ENCODE peak calls at places on chromosomes 4 and X, in seven cellular contexts. One of them, this sample, is unnamed.

GRCh38 chr4:47239649-47240048 is 208.3 kb downstream of the GABRB1 start:
- DNase-seq in SK-N-SH: no peak
- DNase-seq in A549: no peak
- DNase-seq in suprapubic skin: no peak
- DNase-seq in HepG2: no peak
- DNase-seq in ovary: no peak
- DNase-seq in tibial nerve: no peak
- DNase-seq in this sample: peak

GRCh38 chr4:11471613-11472012 is 42.9 kb upstream of the HS3ST1 start:
- DNase-seq in SK-N-SH: no peak
- DNase-seq in A549: no peak
- DNase-seq in suprapubic skin: no peak
- DNase-seq in HepG2: no peak
- DNase-seq in ovary: no peak
- DNase-seq in tibial nerve: no peak
- DNase-seq in this sample: peak

GRCh38 chrX:143664302-143664701 is 28.4 kb upstream of the SLITRK4 start:
- DNase-seq in SK-N-SH: peak
- DNase-seq in A549: peak
- DNase-seq in suprapubic skin: no peak
- DNase-seq in HepG2: no peak
- DNase-seq in ovary: no peak
- DNase-seq in tibial nerve: no peak
- DNase-seq in this sample: no peak

GRCh38 chrX:108537005-108537404 is 97.4 kb downstream of the COL4A5 start:
- DNase-seq in SK-N-SH: peak
- DNase-seq in A549: peak
- DNase-seq in suprapubic skin: no peak
- DNase-seq in HepG2: peak
- DNase-seq in ovary: no peak
- DNase-seq in tibial nerve: no peak
- DNase-seq in this sample: no peak

GRCh38 chr4:98544818-98545399 is 113.5 kb downstream of the TSPAN5 start:
- DNase-seq in SK-N-SH: no peak
- DNase-seq in A549: no peak
- DNase-seq in suprapubic skin: no peak
- DNase-seq in HepG2: no peak
- DNase-seq in ovary: no peak
- DNase-seq in tibial nerve: no peak
- DNase-seq in this sample: no peak

GRCh38 chr4:128068927-128069326 is 7.8 kb downstream of the LARP1B start:
- DNase-seq in SK-N-SH: peak
- DNase-seq in A549: peak
- DNase-seq in suprapubic skin: no peak
- DNase-seq in HepG2: peak
- DNase-seq in ovary: no peak
- DNase-seq in tibial nerve: no peak
- DNase-seq in this sample: no peak

GRCh38 chr4:90419124-90419711 is 292.0 kb downstream of the CCSER1 start:
- DNase-seq in SK-N-SH: peak
- DNase-seq in A549: peak
- DNase-seq in suprapubic skin: no peak
- DNase-seq in HepG2: peak
- DNase-seq in ovary: no peak
- DNase-seq in tibial nerve: no peak
- DNase-seq in this sample: no peak

GRCh38 chr4:83231620-83232056 is 53.0 kb downstream of the COQ2 start:
- DNase-seq in SK-N-SH: no peak
- DNase-seq in A549: no peak
- DNase-seq in suprapubic skin: no peak
- DNase-seq in HepG2: peak
- DNase-seq in ovary: no peak
- DNase-seq in tibial nerve: no peak
- DNase-seq in this sample: no peak

GRCh38 chr4:7928711-7929505 is 10.8 kb downstream of the AFAP1 start:
- DNase-seq in SK-N-SH: peak
- DNase-seq in A549: no peak
- DNase-seq in suprapubic skin: peak
- DNase-seq in HepG2: peak
- DNase-seq in ovary: no peak
- DNase-seq in tibial nerve: no peak
- DNase-seq in this sample: peak

GRCh38 chr4:122603156-122603574 is 17.7 kb downstream of the IL21 start:
- DNase-seq in SK-N-SH: no peak
- DNase-seq in A549: no peak
- DNase-seq in suprapubic skin: no peak
- DNase-seq in HepG2: no peak
- DNase-seq in ovary: no peak
- DNase-seq in tibial nerve: no peak
- DNase-seq in this sample: no peak

GRCh38 chr4:122604146-122604545 is 16.7 kb downstream of the IL21 start:
- DNase-seq in SK-N-SH: no peak
- DNase-seq in A549: no peak
- DNase-seq in suprapubic skin: no peak
- DNase-seq in HepG2: no peak
- DNase-seq in ovary: no peak
- DNase-seq in tibial nerve: no peak
- DNase-seq in this sample: no peak

GRCh38 chr4:122606364-122607043 is 14.4 kb downstream of the IL21 start:
- DNase-seq in SK-N-SH: no peak
- DNase-seq in A549: no peak
- DNase-seq in suprapubic skin: no peak
- DNase-seq in HepG2: no peak
- DNase-seq in ovary: no peak
- DNase-seq in tibial nerve: no peak
- DNase-seq in this sample: no peak

GRCh38 chr4:122602277-122603142 is 18.4 kb downstream of the IL21 start:
- DNase-seq in SK-N-SH: peak
- DNase-seq in A549: peak
- DNase-seq in suprapubic skin: no peak
- DNase-seq in HepG2: peak
- DNase-seq in ovary: no peak
- DNase-seq in tibial nerve: no peak
- DNase-seq in this sample: no peak
- H3K4me3 ChIP-seq in SK-N-SH: peak
- H3K4me3 ChIP-seq in A549: peak
- H3K4me3 ChIP-seq in suprapubic skin: no peak
- H3K4me3 ChIP-seq in HepG2: no peak
- H3K4me3 ChIP-seq in ovary: no peak
- H3K4me3 ChIP-seq in tibial nerve: no peak
- H3K4me3 ChIP-seq in this sample: no peak

GRCh38 chrX:49186125-49187027 is at the start of gene PRICKLE3:
- DNase-seq in SK-N-SH: no peak
- DNase-seq in A549: peak
- DNase-seq in suprapubic skin: peak
- DNase-seq in HepG2: peak
- DNase-seq in ovary: peak
- DNase-seq in tibial nerve: peak
- DNase-seq in this sample: peak
- TF ChIP-seq EP300 in SK-N-SH: no peak
- TF ChIP-seq EP300 in A549: no peak
- TF ChIP-seq EP300 in suprapubic skin: no peak
- TF ChIP-seq EP300 in HepG2: no peak
- TF ChIP-seq EP300 in ovary: no peak
- TF ChIP-seq EP300 in tibial nerve: peak
- TF ChIP-seq EP300 in this sample: no peak

DNA sequence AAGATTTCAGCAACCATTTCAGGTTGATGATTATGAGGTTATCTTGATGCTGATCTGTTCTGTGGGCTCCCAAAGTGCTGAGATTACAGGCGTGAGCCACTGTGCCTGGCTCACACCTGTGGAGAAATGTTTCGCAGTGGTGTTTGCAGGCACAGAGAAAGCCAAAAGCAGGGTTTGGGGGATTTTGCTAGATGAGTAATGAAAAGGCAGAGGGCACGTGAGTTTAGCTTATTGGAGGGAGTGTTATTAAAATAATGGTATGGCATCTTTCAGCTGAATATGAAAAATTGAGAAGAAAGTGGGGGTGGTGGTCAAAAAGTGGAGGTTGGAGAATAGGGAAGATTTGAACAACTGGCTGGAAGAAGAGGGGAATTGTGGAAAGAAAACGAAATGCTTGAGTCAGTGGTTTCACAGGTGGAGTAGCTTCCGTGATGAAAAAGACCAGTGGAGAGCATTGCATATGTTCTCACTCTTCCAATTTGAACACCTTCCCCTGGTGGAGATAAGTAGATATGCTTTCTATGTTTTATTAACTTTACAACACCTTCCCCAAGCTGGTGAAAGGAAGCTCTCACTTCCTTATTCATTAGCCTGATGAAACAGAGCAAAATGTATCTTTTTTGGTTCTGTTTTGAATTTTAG is 1.1 kb upstream of the CHST7 start:
- DNase-seq in SK-N-SH: no peak
- DNase-seq in A549: peak
- DNase-seq in suprapubic skin: no peak
- DNase-seq in HepG2: no peak
- DNase-seq in ovary: no peak
- DNase-seq in tibial nerve: no peak
- DNase-seq in this sample: no peak
- H3K4me3 ChIP-seq in SK-N-SH: no peak
- H3K4me3 ChIP-seq in A549: no peak
- H3K4me3 ChIP-seq in suprapubic skin: no peak
- H3K4me3 ChIP-seq in HepG2: no peak
- H3K4me3 ChIP-seq in ovary: no peak
- H3K4me3 ChIP-seq in tibial nerve: no peak
- H3K4me3 ChIP-seq in this sample: no peak

GRCh38 chr4:137375111-137375850 is 157.0 kb downstream of the PCDH18 start:
- DNase-seq in SK-N-SH: no peak
- DNase-seq in A549: no peak
- DNase-seq in suprapubic skin: no peak
- DNase-seq in HepG2: no peak
- DNase-seq in ovary: no peak
- DNase-seq in tibial nerve: no peak
- DNase-seq in this sample: no peak
- TF ChIP-seq EP300 in SK-N-SH: no peak
- TF ChIP-seq EP300 in A549: no peak
- TF ChIP-seq EP300 in suprapubic skin: no peak
- TF ChIP-seq EP300 in HepG2: no peak
- TF ChIP-seq EP300 in ovary: no peak
- TF ChIP-seq EP300 in tibial nerve: peak
- TF ChIP-seq EP300 in this sample: no peak

DNA sequence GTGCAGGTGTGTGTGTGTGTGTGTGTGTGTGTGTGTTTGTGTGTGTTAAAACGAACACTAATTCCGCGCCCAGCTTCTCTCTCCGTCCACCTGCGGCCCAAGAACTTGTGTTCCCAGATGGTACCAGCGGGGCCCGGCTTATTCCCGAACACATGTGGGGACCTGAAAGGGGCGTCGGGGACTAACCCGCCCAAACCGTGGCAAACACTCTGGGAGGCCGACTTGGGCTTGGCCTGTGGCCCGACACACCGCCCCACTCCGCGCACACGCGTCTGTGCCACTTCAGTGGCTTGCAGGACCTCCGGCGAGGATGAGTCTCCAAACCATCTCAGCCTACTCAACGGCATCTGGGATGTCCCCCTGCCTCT is 870 bp upstream of the HHIP start:
- DNase-seq in SK-N-SH: peak
- DNase-seq in A549: no peak
- DNase-seq in suprapubic skin: no peak
- DNase-seq in HepG2: no peak
- DNase-seq in ovary: peak
- DNase-seq in tibial nerve: no peak
- DNase-seq in this sample: no peak
- H3K4me3 ChIP-seq in SK-N-SH: peak
- H3K4me3 ChIP-seq in A549: peak
- H3K4me3 ChIP-seq in suprapubic skin: peak
- H3K4me3 ChIP-seq in HepG2: no peak
- H3K4me3 ChIP-seq in ovary: peak
- H3K4me3 ChIP-seq in tibial nerve: peak
- H3K4me3 ChIP-seq in this sample: no peak

DNA sequence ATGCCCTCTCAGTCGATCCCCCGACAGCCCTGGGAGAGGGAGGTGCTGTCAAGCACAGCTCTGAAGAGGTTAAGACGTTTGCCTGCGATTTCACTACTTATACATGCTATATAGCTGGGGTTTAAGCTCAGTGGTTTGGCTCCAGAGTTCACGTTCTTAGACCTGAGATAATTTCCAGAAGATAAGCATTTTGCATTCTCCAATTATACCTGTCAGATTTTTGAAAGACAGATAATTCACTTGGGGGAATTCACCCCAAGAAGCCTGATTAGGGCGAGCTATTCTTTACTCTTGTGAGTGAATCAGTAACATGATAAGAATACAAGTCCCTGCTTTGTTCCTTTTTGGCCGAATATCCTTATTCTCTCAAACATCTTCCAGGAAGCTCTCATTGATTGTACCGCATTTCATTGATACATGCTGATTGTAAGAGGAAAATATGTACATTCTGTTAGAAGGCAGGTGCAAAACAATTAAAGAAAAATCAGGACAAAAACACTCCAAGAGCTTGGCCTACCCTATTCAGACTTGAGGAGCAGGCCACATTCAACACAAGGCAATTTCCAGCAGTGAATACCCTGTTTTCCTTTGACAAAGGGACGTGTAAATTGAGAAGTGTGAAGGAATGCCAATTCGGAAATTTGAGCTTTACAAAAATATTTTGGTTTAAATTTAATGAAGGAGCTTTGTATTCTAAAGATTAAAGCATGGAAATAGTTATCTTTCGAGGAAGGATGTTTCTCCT is 30.2 kb downstream of the TENM3 start:
- DNase-seq in SK-N-SH: no peak
- DNase-seq in A549: no peak
- DNase-seq in suprapubic skin: no peak
- DNase-seq in HepG2: no peak
- DNase-seq in ovary: no peak
- DNase-seq in tibial nerve: no peak
- DNase-seq in this sample: no peak
- TF ChIP-seq EP300 in SK-N-SH: no peak
- TF ChIP-seq EP300 in A549: no peak
- TF ChIP-seq EP300 in suprapubic skin: no peak
- TF ChIP-seq EP300 in HepG2: no peak
- TF ChIP-seq EP300 in ovary: no peak
- TF ChIP-seq EP300 in tibial nerve: no peak
- TF ChIP-seq EP300 in this sample: no peak

This sample was measured in sigmoid colon.